ENCODE peak calls at places on chromosomes 3 and 15, in four cellular contexts. N, F, K and W are unnamed samples.

GRCh38 chr3:27720899-27721716 is 1.0 kb downstream of the EOMES start:
- DNase-seq in K (peak; percentile 24), N (peak; percentile 34), F (no peak), W (no peak)

GRCh38 chr15:100712226-100712625 is 109.8 kb downstream of the ASB7 start:
- DNase-seq in F (peak; percentile 83), K (peak; percentile 76), N (no peak), W (no peak)

GRCh38 chr3:66014641-66015040 is 24.1 kb downstream of the MAGI1 start:
- DNase-seq in F (no peak), K (no peak), N (no peak), W (no peak)

GRCh38 chr15:101618056-101618455 is 34.1 kb downstream of the TM2D3 start:
- DNase-seq in K (no peak), F (no peak), N (no peak), W (no peak)

GRCh38 chr15:62138124-62138523 is 27.0 kb downstream of the C2CD4B start:
- DNase-seq in F (peak; percentile 73), K (peak; percentile 57), N (no peak), W (no peak)

GRCh38 chr15:101318147-101318809 is 23.2 kb upstream of the SNRPA1 start:
- DNase-seq in K (no peak), F (no peak), N (no peak), W (no peak)

GRCh38 chr3:63910873-63911272 is 1.3 kb downstream of the SCAANT1 start:
- DNase-seq in N (no peak), K (peak; percentile 56), F (peak; percentile 20), W (no peak)

GRCh38 chr3:10646531-10647335 is 141.3 kb upstream of the ATP2B2 start:
- DNase-seq in F (no peak), N (no peak), K (no peak), W (no peak)

GRCh38 chr15:100788080-100788730 is 91.4 kb upstream of the ALDH1A3 start:
- DNase-seq in N (no peak), F (no peak), K (no peak), W (no peak)

GRCh38 chr15:63504979-63505841 is 817 bp downstream of the USP3 start:
- DNase-seq in F (peak; percentile 62), N (no peak), K (peak; percentile 84), W (peak; percentile 63)

GRCh38 chr3:130820976-130821375 is 72.9 kb upstream of the ATP2C1 start:
- DNase-seq in N (peak; percentile 72), K (peak; percentile 84), F (peak; percentile 50), W (peak; percentile 58)

GRCh38 chr15:99745687-99746086 is 12.4 kb upstream of the LYSMD4 start:
- DNase-seq in F (no peak), N (no peak), K (no peak), W (no peak)

GRCh38 chr3:24550588-24550987 is 55.9 kb upstream of the THRB start:
- DNase-seq in F (no peak), N (no peak), K (peak; percentile 57), W (no peak)

GRCh38 chr3:171206283-171206682 is 179.8 kb upstream of the SLC2A2 start:
- DNase-seq in K (no peak), F (no peak), N (no peak), W (no peak)

GRCh38 chr3:67558429-67558828 is 96.0 kb downstream of the SUCLG2 start:
- DNase-seq in F (peak; percentile 76), N (no peak), K (peak; percentile 16), W (peak; percentile 4)

GRCh38 chr3:14216257-14217048 is 37.8 kb downstream of the LSM3 start:
- DNase-seq in F (peak; percentile 76), K (no peak), N (no peak), W (peak; percentile 58)

GRCh38 chr3:64935995-64936394 is 248.2 kb upstream of the ADAMTS9 start:
- DNase-seq in K (no peak), N (no peak), F (no peak), W (no peak)

GRCh38 chr3:184380210-184380626 is 364 bp downstream of the CHRD start:
- DNase-seq in F (peak; percentile 31), N (no peak), K (peak; percentile 75), W (no peak)

GRCh38 chr15:74384566-74385441 is 17.4 kb upstream of the CYP11A1 start:
- DNase-seq in F (no peak), N (no peak), K (peak; percentile 69), W (no peak)

GRCh38 chr3:2377281-2377680 is 278.6 kb downstream of the CNTN4 start:
- DNase-seq in K (no peak), F (no peak), N (no peak), W (no peak)

GRCh38 chr3:128579927-128580326 is 70.7 kb downstream of the RPN1 start:
- DNase-seq in N (no peak), K (no peak), F (no peak), W (no peak)

GRCh38 chr15:38058596-38059075 is 124.2 kb downstream of the TMCO5A start:
- DNase-seq in F (no peak), N (no peak), K (no peak), W (no peak)

GRCh38 chr3:53109190-53109589 is 21.0 kb downstream of the RFT1 start:
- DNase-seq in N (no peak), F (no peak), K (peak; percentile 89), W (no peak)

GRCh38 chr15:29133321-29133720 is 136.3 kb downstream of the NSMCE3 start:
- DNase-seq in K (no peak), N (no peak), F (no peak), W (no peak)

GRCh38 chr3:195735036-195735695 is 14.4 kb downstream of the MUC20 start:
- DNase-seq in F (no peak), K (no peak), N (no peak), W (no peak)

GRCh38 chr3:126959144-126959920 is 23.6 kb upstream of the PLXNA1 start:
- DNase-seq in K (no peak), N (no peak), F (no peak), W (no peak)

GRCh38 chr3:41026394-41027177 is 172.7 kb upstream of the CTNNB1 start:
- DNase-seq in N (no peak), K (peak; percentile 69), F (peak; percentile 57), W (peak; percentile 38)

GRCh38 chr3:14780927-14781507 is 37.7 kb upstream of the FGD5 start:
- DNase-seq in N (peak; percentile 74), K (peak; percentile 71), F (peak; percentile 64), W (peak; percentile 46)

GRCh38 chr3:129316121-129317013 is 37.7 kb downstream of the HMCES start:
- DNase-seq in N (peak; percentile 64), K (peak; percentile 87), F (peak; percentile 86), W (peak; percentile 88)

GRCh38 chr3:117873236-117873635 is 1161.4 kb downstream of the IGSF11 start:
- DNase-seq in K (no peak), F (peak; percentile 36), N (no peak), W (no peak)

GRCh38 chr3:158742861-158743260 is 10.6 kb upstream of the RARRES1 start:
- DNase-seq in K (peak; percentile 49), F (peak; percentile 78), N (no peak), W (peak; percentile 69)

DNA sequence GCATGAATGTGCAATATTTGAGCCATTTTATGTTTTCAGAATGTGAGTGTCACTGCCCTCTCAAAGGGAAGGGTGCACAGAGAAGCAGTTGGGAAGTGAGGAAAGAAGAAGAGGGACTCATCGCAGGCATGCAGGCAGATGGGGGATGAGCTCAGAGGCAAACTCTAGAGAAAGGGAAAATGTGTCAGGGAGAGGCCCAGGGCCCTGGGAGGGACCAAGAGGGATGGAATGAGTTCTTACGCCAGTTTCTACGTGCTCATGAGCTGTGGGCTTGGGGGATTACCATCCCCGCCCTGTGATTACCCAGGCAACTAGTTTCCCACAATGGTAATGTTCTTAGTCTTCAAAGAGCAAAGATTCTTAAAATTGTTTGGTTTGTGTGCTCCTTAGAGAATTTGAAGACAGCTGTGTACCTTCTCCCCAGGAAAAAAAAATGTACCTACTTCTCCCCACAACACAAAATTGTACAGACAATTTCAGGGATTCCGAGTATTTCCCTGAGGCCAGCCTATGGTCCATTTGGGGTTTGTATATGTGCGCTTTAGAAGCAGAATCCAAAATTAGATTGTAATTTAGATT is 17.8 kb downstream of the GCSAM start:
- DNase-seq in N (no peak), F (no peak), K (peak; percentile 10), W (no peak)
- H3K4me3 ChIP-seq in N (no peak overlapping the region), F (no peak overlapping the region), K (no peak overlapping the region), W (no peak overlapping the region)

GRCh38 chr15:45112143-45112591 is 1.8 kb downstream of the DUOX2 start:
- DNase-seq in N (no peak), F (no peak), K (no peak), W (peak; percentile 42)

GRCh38 chr15:45111390-45112142 is 2.4 kb downstream of the DUOX2 start:
- DNase-seq in F (no peak), N (no peak), K (no peak), W (no peak)

GRCh38 chr15:45107941-45108630 is 5.9 kb downstream of the DUOX2 start:
- DNase-seq in N (no peak), K (no peak), F (no peak), W (no peak)

GRCh38 chr15:45112592-45113379 is 1.2 kb downstream of the DUOX2 start:
- DNase-seq in K (peak; percentile 38), F (no peak), N (no peak), W (peak; percentile 39)

DNA sequence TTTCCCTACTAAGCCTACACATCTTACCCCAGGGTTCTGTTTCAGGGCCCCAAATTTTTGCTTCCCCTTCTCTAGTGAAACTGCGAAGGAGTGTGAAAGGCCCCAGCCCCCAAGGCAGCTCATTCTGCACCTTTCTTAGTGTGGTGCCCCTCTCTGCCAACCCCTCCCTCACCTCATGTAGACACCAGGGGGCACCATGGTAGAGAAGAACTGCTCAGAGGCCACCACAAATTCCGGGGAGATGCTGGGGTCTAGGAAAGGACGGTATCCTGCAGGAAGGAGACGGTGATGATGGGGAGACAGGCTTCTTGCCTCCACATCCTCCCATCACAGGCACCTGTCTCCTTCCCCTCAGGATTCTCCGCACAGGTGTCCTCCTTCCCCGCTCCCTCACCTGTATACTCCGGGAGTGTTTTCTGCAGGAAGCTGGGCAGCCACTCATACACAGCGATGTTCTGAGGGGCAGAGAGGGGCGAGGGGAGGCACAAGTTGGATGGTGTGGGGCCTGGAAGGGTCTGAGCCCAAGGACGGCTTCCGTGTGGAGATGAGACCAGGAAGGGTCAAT is 3.6 kb downstream of the DUOX2 start:
- DNase-seq in F (no peak), K (no peak), N (no peak), W (peak; percentile 19)
- TF ChIP-seq EZH2 in F (no peak), K (no peak), N (no peak), W (no peak)

DNA sequence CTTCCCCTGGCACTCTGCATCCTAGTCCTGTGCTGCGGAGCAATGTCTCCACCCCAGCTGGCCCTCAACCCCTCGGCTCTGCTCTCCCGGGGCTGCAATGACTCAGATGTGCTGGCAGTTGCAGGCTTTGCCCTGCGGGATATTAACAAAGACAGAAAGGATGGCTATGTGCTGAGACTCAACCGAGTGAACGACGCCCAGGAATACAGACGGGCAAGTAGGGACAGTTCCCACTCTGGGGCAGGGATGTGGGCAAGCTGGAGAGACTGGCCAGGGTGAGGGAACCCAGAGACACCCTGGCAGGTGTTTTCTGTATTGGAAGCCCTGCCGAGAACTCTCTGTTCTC is 247 bp downstream of the FETUB start:
- DNase-seq in K (peak; percentile 75), N (no peak), F (no peak), W (peak; percentile 51)
- H3K4me3 ChIP-seq in K (no peak overlapping the region), N (no peak overlapping the region), F (no peak overlapping the region), W (no peak overlapping the region)

DNA sequence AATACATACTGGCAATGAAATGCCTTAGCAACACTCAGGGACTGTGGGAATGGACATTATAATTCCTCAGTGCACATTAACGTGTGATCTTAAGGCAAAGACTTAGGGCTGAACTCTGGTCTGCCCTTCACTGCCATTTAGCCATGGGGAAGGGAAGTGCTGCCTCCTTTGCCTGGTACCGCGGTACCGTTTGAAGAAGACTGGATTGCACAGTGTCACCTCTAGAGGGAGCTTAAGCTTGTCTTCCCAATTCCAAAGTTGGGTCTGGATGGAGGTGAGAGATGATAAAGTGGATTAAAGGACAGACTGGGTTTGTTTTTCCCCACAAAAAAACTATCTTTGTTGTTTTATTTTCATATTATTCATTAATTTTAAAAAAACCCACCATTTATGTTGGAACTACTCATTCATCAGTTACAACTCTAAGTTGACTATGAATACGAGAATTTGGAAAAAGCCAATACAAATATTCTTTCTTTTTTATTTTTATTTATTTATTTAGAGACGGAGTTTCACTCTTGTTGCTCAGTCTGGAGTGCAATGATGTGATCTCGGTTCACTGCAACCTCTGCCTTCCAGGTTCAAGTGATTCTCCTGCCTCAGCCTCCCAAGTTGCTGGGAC is 60.0 kb upstream of the SYN2 start:
- DNase-seq in F (peak; percentile 14), N (peak; percentile 70), K (peak; percentile 54), W (peak; percentile 50)
- TF ChIP-seq EZH2 in F (no peak), N (no peak), K (no peak), W (no peak)